ENCODE peak calls at places on chromosomes 12 and 14, in six cellular contexts. One of them, this sample, is unnamed.

GRCh38 chr12:120117961-120118709 is 1.6 kb upstream of the RAB35 start:
- DNase-seq in Peyer's patch: no peak
- DNase-seq in ovary: no peak
- DNase-seq in A549: peak
- DNase-seq in IMR-90: peak
- DNase-seq in body of pancreas: no peak
- DNase-seq in this sample: no peak

GRCh38 chr12:89721291-89721987 is 12.8 kb upstream of the ATP2B1 start:
- DNase-seq in A549: no peak
- DNase-seq in body of pancreas: no peak
- DNase-seq in ovary: no peak
- DNase-seq in Peyer's patch: no peak
- DNase-seq in IMR-90: no peak
- DNase-seq in this sample: no peak

GRCh38 chr12:103955811-103956514 is 9.7 kb upstream of the TDG start:
- DNase-seq in A549: no peak
- DNase-seq in Peyer's patch: no peak
- DNase-seq in ovary: no peak
- DNase-seq in body of pancreas: no peak
- DNase-seq in IMR-90: peak
- DNase-seq in this sample: no peak

GRCh38 chr12:93583993-93584392 is 11.5 kb downstream of the SOCS2 start:
- DNase-seq in ovary: no peak
- DNase-seq in Peyer's patch: no peak
- DNase-seq in IMR-90: no peak
- DNase-seq in A549: no peak
- DNase-seq in body of pancreas: no peak
- DNase-seq in this sample: no peak

GRCh38 chr14:30751646-30752416 is 122.5 kb upstream of the COCH start:
- DNase-seq in body of pancreas: no peak
- DNase-seq in A549: no peak
- DNase-seq in IMR-90: no peak
- DNase-seq in ovary: no peak
- DNase-seq in Peyer's patch: no peak
- DNase-seq in this sample: no peak

GRCh38 chr12:57111046-57111698 is at the start of gene STAT6:
- DNase-seq in Peyer's patch: peak
- DNase-seq in body of pancreas: peak
- DNase-seq in IMR-90: peak
- DNase-seq in A549: peak
- DNase-seq in ovary: peak
- DNase-seq in this sample: peak

GRCh38 chr14:100530270-100531072 is 56.7 kb downstream of the BEGAIN start:
- DNase-seq in IMR-90: no peak
- DNase-seq in body of pancreas: no peak
- DNase-seq in Peyer's patch: no peak
- DNase-seq in A549: no peak
- DNase-seq in ovary: no peak
- DNase-seq in this sample: no peak

GRCh38 chr12:50188280-50188781 is 21.2 kb upstream of the CERS5 start:
- DNase-seq in A549: no peak
- DNase-seq in IMR-90: peak
- DNase-seq in ovary: no peak
- DNase-seq in body of pancreas: no peak
- DNase-seq in Peyer's patch: no peak
- DNase-seq in this sample: peak

GRCh38 chr12:52506858-52507715 is 13.1 kb downstream of the KRT5 start:
- DNase-seq in body of pancreas: no peak
- DNase-seq in Peyer's patch: no peak
- DNase-seq in ovary: no peak
- DNase-seq in IMR-90: peak
- DNase-seq in A549: peak
- DNase-seq in this sample: no peak

GRCh38 chr12:3336606-3337311 is 154.2 kb upstream of the PRMT8 start:
- DNase-seq in IMR-90: no peak
- DNase-seq in Peyer's patch: no peak
- DNase-seq in A549: no peak
- DNase-seq in ovary: no peak
- DNase-seq in body of pancreas: peak
- DNase-seq in this sample: no peak

GRCh38 chr12:93156091-93156490 is 221.6 kb upstream of the NUDT4 start:
- DNase-seq in A549: no peak
- DNase-seq in Peyer's patch: no peak
- DNase-seq in ovary: no peak
- DNase-seq in body of pancreas: no peak
- DNase-seq in IMR-90: no peak
- DNase-seq in this sample: no peak

GRCh38 chr12:116818341-116818856 is 62.8 kb downstream of the HRK start:
- DNase-seq in Peyer's patch: peak
- DNase-seq in body of pancreas: peak
- DNase-seq in A549: no peak
- DNase-seq in ovary: peak
- DNase-seq in IMR-90: peak
- DNase-seq in this sample: peak

GRCh38 chr12:117344716-117345115 is 16.7 kb downstream of the NOS1 start:
- DNase-seq in body of pancreas: no peak
- DNase-seq in A549: no peak
- DNase-seq in ovary: no peak
- DNase-seq in IMR-90: no peak
- DNase-seq in Peyer's patch: no peak
- DNase-seq in this sample: no peak

DNA sequence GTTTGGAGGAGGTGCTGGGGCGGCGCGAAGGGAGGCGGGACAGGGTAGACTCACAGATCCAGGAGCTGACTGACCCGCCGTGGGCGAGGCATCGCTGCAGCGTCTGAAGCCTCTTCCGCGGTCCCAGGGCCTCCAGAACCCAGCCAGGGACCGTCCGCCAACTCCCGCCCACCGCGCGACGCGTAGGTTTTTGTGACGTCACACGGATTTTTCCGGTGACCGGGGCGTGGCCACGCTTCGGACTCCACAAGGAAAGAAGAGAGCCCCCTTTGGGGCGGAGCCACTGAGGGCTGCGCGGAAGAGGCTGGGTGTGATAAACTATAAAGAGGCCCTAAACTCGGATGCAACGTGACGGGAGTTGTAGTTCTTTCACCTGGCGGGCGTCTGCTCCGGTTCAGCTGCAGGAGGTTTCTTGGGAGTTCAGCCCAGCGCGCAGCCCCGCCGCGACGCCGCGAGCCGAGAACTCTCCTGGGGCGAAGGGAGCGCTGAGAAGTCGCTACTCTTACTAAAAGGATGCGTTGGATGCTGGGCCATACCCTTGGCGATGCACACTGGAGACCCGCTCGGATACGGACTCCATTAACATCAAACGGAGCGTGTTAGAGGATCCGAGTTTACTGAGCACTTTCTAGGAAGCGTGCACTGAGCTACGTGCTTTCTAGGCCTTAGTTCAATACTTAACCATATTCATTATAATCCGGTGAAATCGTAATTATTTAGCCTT is at the start of gene AMN1:
- DNase-seq in ovary: peak
- DNase-seq in body of pancreas: peak
- DNase-seq in Peyer's patch: peak
- DNase-seq in IMR-90: peak
- DNase-seq in A549: peak
- DNase-seq in this sample: peak
- TF ChIP-seq POLR2A in ovary: peak
- TF ChIP-seq POLR2A in body of pancreas: peak
- TF ChIP-seq POLR2A in Peyer's patch: peak
- TF ChIP-seq POLR2A in IMR-90: peak
- TF ChIP-seq POLR2A in A549: peak
- TF ChIP-seq POLR2A in this sample: no peak

GRCh38 chr12:70242695-70243509 is at the start of gene CNOT2:
- DNase-seq in body of pancreas: peak
- DNase-seq in A549: peak
- DNase-seq in ovary: peak
- DNase-seq in Peyer's patch: peak
- DNase-seq in IMR-90: peak
- DNase-seq in this sample: peak

GRCh38 chr12:70245458-70245857 is 2.2 kb downstream of the CNOT2 start:
- DNase-seq in A549: no peak
- DNase-seq in ovary: no peak
- DNase-seq in body of pancreas: no peak
- DNase-seq in IMR-90: no peak
- DNase-seq in Peyer's patch: no peak
- DNase-seq in this sample: no peak

GRCh38 chr12:70246580-70246979 is 3.3 kb downstream of the CNOT2 start:
- DNase-seq in body of pancreas: no peak
- DNase-seq in ovary: no peak
- DNase-seq in A549: no peak
- DNase-seq in Peyer's patch: no peak
- DNase-seq in IMR-90: peak
- DNase-seq in this sample: no peak

GRCh38 chr12:70241845-70242244 is 1.4 kb upstream of the CNOT2 start:
- DNase-seq in IMR-90: no peak
- DNase-seq in ovary: no peak
- DNase-seq in Peyer's patch: no peak
- DNase-seq in body of pancreas: no peak
- DNase-seq in A549: no peak
- DNase-seq in this sample: no peak

DNA sequence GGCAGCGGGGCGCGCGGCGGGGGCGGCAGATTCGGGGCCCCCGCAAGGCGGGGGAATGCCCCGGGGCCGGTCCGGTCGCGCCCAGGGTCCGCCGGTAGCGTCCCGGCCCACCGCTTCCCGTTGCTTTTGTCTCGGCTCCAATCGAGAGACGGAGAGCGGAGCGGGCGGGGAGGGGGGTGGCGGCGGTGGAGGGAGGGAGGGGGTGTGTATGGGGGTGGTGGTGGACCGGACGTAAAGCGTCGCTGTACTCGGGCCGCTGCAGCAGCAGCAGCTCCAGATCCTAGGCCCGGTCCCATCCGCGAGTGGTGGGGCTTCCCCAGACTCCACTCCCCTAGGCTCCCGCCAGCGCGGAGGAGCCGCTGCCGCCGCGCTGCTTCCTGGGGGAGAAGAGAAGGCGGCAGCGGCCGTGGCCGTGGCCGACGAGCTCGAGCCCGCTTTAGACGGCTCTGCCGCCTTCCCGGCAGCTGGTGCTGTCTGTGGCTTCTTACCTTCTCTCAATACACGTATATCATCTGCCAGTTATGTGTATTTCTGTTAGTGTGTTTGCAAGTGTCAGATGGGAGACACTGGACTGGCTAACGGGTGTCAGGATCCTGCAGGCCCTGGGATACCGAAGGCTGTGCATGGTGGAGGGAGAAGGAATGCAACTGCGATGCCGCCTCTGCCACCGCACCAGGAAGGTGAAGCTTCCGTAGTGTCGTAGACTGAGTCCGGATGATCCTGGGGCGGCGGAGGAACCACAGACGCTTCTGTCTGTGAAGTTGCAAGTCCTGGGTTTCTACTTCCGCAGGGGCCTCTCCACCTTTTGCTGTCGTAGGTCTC is 488 bp downstream of the CNOT2 start:
- DNase-seq in body of pancreas: peak
- DNase-seq in A549: peak
- DNase-seq in Peyer's patch: peak
- DNase-seq in IMR-90: peak
- DNase-seq in ovary: peak
- DNase-seq in this sample: peak
- TF ChIP-seq POLR2A in body of pancreas: no peak
- TF ChIP-seq POLR2A in A549: no peak
- TF ChIP-seq POLR2A in Peyer's patch: no peak
- TF ChIP-seq POLR2A in IMR-90: no peak
- TF ChIP-seq POLR2A in ovary: no peak
- TF ChIP-seq POLR2A in this sample: no peak

GRCh38 chr14:68146812-68147211 is 327.2 kb downstream of the RAD51B start:
- DNase-seq in A549: peak
- DNase-seq in IMR-90: peak
- DNase-seq in ovary: no peak
- DNase-seq in Peyer's patch: no peak
- DNase-seq in body of pancreas: no peak
- DNase-seq in this sample: peak

GRCh38 chr14:68145539-68145938 is 326.0 kb downstream of the RAD51B start:
- DNase-seq in A549: no peak
- DNase-seq in IMR-90: peak
- DNase-seq in ovary: no peak
- DNase-seq in body of pancreas: no peak
- DNase-seq in Peyer's patch: no peak
- DNase-seq in this sample: no peak

GRCh38 chr14:68147331-68147730 is 327.8 kb downstream of the RAD51B start:
- DNase-seq in body of pancreas: no peak
- DNase-seq in ovary: no peak
- DNase-seq in A549: no peak
- DNase-seq in Peyer's patch: no peak
- DNase-seq in IMR-90: no peak
- DNase-seq in this sample: no peak

GRCh38 chr14:68148276-68148675 is 328.7 kb downstream of the RAD51B start:
- DNase-seq in A549: no peak
- DNase-seq in Peyer's patch: no peak
- DNase-seq in ovary: no peak
- DNase-seq in IMR-90: peak
- DNase-seq in body of pancreas: no peak
- DNase-seq in this sample: no peak

DNA sequence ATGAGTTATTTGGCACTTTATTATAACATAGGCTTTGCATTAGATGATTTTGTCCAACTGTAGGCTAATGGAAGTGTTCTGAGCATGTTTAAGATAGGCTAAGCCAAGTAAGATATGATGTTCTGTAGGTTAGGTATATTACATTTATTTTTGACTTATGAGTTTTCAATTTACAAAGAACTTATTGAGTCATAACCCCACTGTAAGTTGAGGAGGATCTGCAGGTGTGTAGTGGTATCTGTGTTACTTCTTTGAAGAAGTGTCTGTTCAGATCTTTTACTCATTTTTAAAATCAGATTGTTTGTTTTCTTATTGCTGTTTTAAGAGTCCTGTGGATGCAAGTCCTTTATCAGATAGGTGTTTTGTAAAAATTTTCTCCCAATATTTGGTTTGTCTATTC is 329.2 kb downstream of the RAD51B start:
- DNase-seq in ovary: no peak
- DNase-seq in IMR-90: no peak
- DNase-seq in body of pancreas: no peak
- DNase-seq in Peyer's patch: no peak
- DNase-seq in A549: no peak
- DNase-seq in this sample: no peak
- TF ChIP-seq POLR2A in ovary: no peak
- TF ChIP-seq POLR2A in IMR-90: no peak
- TF ChIP-seq POLR2A in body of pancreas: no peak
- TF ChIP-seq POLR2A in Peyer's patch: no peak
- TF ChIP-seq POLR2A in A549: no peak
- TF ChIP-seq POLR2A in this sample: no peak

DNA sequence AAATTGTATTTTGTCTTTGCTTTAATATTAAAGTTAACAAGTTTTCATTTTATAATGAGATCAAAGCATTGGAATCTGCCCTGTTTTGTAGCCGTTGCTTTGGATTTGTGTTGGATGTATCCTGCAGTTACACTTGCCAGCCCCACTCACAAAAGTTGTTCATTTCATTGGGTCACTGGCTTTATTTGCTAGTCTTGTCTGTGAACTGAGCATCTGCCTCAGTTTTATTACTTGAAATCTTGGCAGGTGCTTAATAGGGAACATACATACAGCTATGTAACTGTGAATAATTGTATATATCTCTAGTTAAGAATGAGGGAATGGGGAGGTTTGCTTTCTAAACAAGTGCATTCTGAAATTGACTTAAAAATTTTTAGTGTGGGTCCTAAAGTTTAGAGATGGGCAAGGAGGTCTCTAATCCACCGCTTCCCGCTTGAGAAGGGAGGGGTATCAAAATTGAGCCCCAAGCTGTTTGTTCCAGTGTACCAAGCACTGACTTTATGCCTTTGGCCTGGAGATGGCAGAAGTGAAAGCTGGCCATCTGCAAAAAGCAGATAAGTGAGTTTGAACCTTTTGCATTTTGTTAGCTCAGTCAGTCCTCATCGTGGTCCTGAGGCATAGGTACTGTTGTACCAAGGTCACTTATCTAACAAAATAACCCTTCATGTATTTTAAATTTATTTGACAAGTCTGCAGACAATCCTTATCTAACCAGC is 9.3 kb downstream of the EIF5 start:
- DNase-seq in IMR-90: no peak
- DNase-seq in body of pancreas: no peak
- DNase-seq in Peyer's patch: no peak
- DNase-seq in ovary: no peak
- DNase-seq in A549: no peak
- DNase-seq in this sample: no peak
- TF ChIP-seq POLR2A in IMR-90: peak
- TF ChIP-seq POLR2A in body of pancreas: no peak
- TF ChIP-seq POLR2A in Peyer's patch: no peak
- TF ChIP-seq POLR2A in ovary: no peak
- TF ChIP-seq POLR2A in A549: no peak
- TF ChIP-seq POLR2A in this sample: no peak